ENCODE peak calls at places on chromosome 3, in ten cellular contexts. One of them, this sample, is unnamed.

GRCh38 chr3:165378761-165379160 is 182.6 kb upstream of the SLITRK3 start:
- DNase-seq in RWPE1: no peak
- DNase-seq in CD8-positive, alpha-beta memory T cell: no peak
- DNase-seq in stimulated activated CD4-positive, alpha-beta T cell treated with anti-CD3 and anti-CD28 coated beads, Interleukin-1b, Interleukin-23, amount 100 ng/mL, for 4 hours: no peak
- DNase-seq in ovary: no peak
- DNase-seq in Kasumi-1: no peak
- DNase-seq in astrocyte of the spinal cord: no peak
- DNase-seq in activated CD4-positive, alpha-beta T cell treated with anti-CD3 and anti-CD28 coated beads for 48 hours: no peak
- DNase-seq in BJ: no peak
- DNase-seq in fibroblast of mammary gland: no peak
- DNase-seq in this sample: no peak

GRCh38 chr3:48215019-48215418 is 8.3 kb upstream of the CAMP start:
- DNase-seq in RWPE1: no peak
- DNase-seq in CD8-positive, alpha-beta memory T cell: no peak
- DNase-seq in stimulated activated CD4-positive, alpha-beta T cell treated with anti-CD3 and anti-CD28 coated beads, Interleukin-1b, Interleukin-23, amount 100 ng/mL, for 4 hours: no peak
- DNase-seq in ovary: peak; percentile 58
- DNase-seq in Kasumi-1: no peak
- DNase-seq in astrocyte of the spinal cord: no peak
- DNase-seq in activated CD4-positive, alpha-beta T cell treated with anti-CD3 and anti-CD28 coated beads for 48 hours: no peak
- DNase-seq in BJ: no peak
- DNase-seq in fibroblast of mammary gland: no peak
- DNase-seq in this sample: no peak

GRCh38 chr3:187986514-187986934 is 167.4 kb upstream of the LPP start:
- DNase-seq in RWPE1: peak; percentile 80
- DNase-seq in CD8-positive, alpha-beta memory T cell: no peak
- DNase-seq in stimulated activated CD4-positive, alpha-beta T cell treated with anti-CD3 and anti-CD28 coated beads, Interleukin-1b, Interleukin-23, amount 100 ng/mL, for 4 hours: peak; percentile 19
- DNase-seq in ovary: no peak
- DNase-seq in Kasumi-1: peak; percentile 80
- DNase-seq in astrocyte of the spinal cord: peak; percentile 87
- DNase-seq in activated CD4-positive, alpha-beta T cell treated with anti-CD3 and anti-CD28 coated beads for 48 hours: peak; percentile 66
- DNase-seq in BJ: peak; percentile 63
- DNase-seq in fibroblast of mammary gland: peak; percentile 96
- DNase-seq in this sample: peak; percentile 59

GRCh38 chr3:185824467-185825378 is at the start of gene IGF2BP2:
- DNase-seq in RWPE1: peak; percentile 65
- DNase-seq in CD8-positive, alpha-beta memory T cell: peak; percentile 11
- DNase-seq in stimulated activated CD4-positive, alpha-beta T cell treated with anti-CD3 and anti-CD28 coated beads, Interleukin-1b, Interleukin-23, amount 100 ng/mL, for 4 hours: peak; percentile 41
- DNase-seq in ovary: peak; percentile 64
- DNase-seq in Kasumi-1: peak; percentile 72
- DNase-seq in astrocyte of the spinal cord: peak; percentile 90
- DNase-seq in activated CD4-positive, alpha-beta T cell treated with anti-CD3 and anti-CD28 coated beads for 48 hours: peak; percentile 68
- DNase-seq in BJ: no peak
- DNase-seq in fibroblast of mammary gland: peak; percentile 68
- DNase-seq in this sample: no peak

GRCh38 chr3:141227752-141228151 is 3.9 kb upstream of the PXYLP1 start:
- DNase-seq in RWPE1: no peak
- DNase-seq in CD8-positive, alpha-beta memory T cell: no peak
- DNase-seq in stimulated activated CD4-positive, alpha-beta T cell treated with anti-CD3 and anti-CD28 coated beads, Interleukin-1b, Interleukin-23, amount 100 ng/mL, for 4 hours: no peak
- DNase-seq in ovary: no peak
- DNase-seq in Kasumi-1: no peak
- DNase-seq in astrocyte of the spinal cord: peak; percentile 67
- DNase-seq in activated CD4-positive, alpha-beta T cell treated with anti-CD3 and anti-CD28 coated beads for 48 hours: no peak
- DNase-seq in BJ: no peak
- DNase-seq in fibroblast of mammary gland: peak; percentile 80
- DNase-seq in this sample: peak; percentile 35

GRCh38 chr3:47176582-47176981 is 12.7 kb upstream of the SETD2 start:
- DNase-seq in RWPE1: no peak
- DNase-seq in CD8-positive, alpha-beta memory T cell: no peak
- DNase-seq in stimulated activated CD4-positive, alpha-beta T cell treated with anti-CD3 and anti-CD28 coated beads, Interleukin-1b, Interleukin-23, amount 100 ng/mL, for 4 hours: no peak
- DNase-seq in ovary: no peak
- DNase-seq in Kasumi-1: no peak
- DNase-seq in astrocyte of the spinal cord: no peak
- DNase-seq in activated CD4-positive, alpha-beta T cell treated with anti-CD3 and anti-CD28 coated beads for 48 hours: no peak
- DNase-seq in BJ: no peak
- DNase-seq in fibroblast of mammary gland: no peak
- DNase-seq in this sample: no peak

GRCh38 chr3:54891540-54891897 is 36.3 kb downstream of the LRTM1 start:
- DNase-seq in RWPE1: peak; percentile 95
- DNase-seq in CD8-positive, alpha-beta memory T cell: no peak
- DNase-seq in stimulated activated CD4-positive, alpha-beta T cell treated with anti-CD3 and anti-CD28 coated beads, Interleukin-1b, Interleukin-23, amount 100 ng/mL, for 4 hours: no peak
- DNase-seq in ovary: peak; percentile 84
- DNase-seq in Kasumi-1: no peak
- DNase-seq in astrocyte of the spinal cord: peak; percentile 99
- DNase-seq in activated CD4-positive, alpha-beta T cell treated with anti-CD3 and anti-CD28 coated beads for 48 hours: no peak
- DNase-seq in BJ: peak; percentile 96
- DNase-seq in fibroblast of mammary gland: peak; percentile 97
- DNase-seq in this sample: peak; percentile 90

GRCh38 chr3:30437172-30437571 is 169.2 kb upstream of the TGFBR2 start:
- DNase-seq in RWPE1: no peak
- DNase-seq in CD8-positive, alpha-beta memory T cell: no peak
- DNase-seq in stimulated activated CD4-positive, alpha-beta T cell treated with anti-CD3 and anti-CD28 coated beads, Interleukin-1b, Interleukin-23, amount 100 ng/mL, for 4 hours: no peak
- DNase-seq in ovary: no peak
- DNase-seq in Kasumi-1: no peak
- DNase-seq in astrocyte of the spinal cord: peak; percentile 51
- DNase-seq in activated CD4-positive, alpha-beta T cell treated with anti-CD3 and anti-CD28 coated beads for 48 hours: no peak
- DNase-seq in BJ: no peak
- DNase-seq in fibroblast of mammary gland: peak; percentile 90
- DNase-seq in this sample: no peak